ENCODE peak calls at places on chromosomes 11 and 22, in six cellular contexts. L is AG09319; I is H9; V is stimulated activated CD8-positive, alpha-beta memory T cell treated with anti-CD3 and anti-CD28 coated beads, Interleukin-15, amount 100 ng/mL, for 24 hours; D is EH; K is upper lobe of right lung. A is an unnamed sample.

GRCh38 chr11:8604078-8604723 is 10.2 kb upstream of the STK33 start:
- DNase-seq in I (peak), K (peak), V (peak), L (peak), D (peak), A (peak)

GRCh38 chr11:69480547-69481392 is 693 bp upstream of the LINC01488 start:
- DNase-seq in K (peak), I (no peak), V (no peak), L (no peak), D (peak), A (no peak)

GRCh38 chr11:27216268-27217149 is 146.5 kb downstream of the CCDC34 start:
- DNase-seq in K (peak), D (peak), V (no peak), I (no peak), L (no peak), A (no peak)

GRCh38 chr11:60772666-60773065 is 12.5 kb upstream of the MS4A10 start:
- DNase-seq in D (no peak), L (no peak), K (peak), V (no peak), I (no peak), A (no peak)

GRCh38 chr11:11279956-11280689 is 72.9 kb downstream of the CSNK2A3 start:
- DNase-seq in I (peak), K (no peak), V (no peak), L (no peak), D (no peak), A (no peak)

GRCh38 chr11:134751825-134752224 is 339.8 kb upstream of the B3GAT1 start:
- DNase-seq in V (no peak), K (no peak), D (no peak), L (no peak), I (no peak), A (no peak)

GRCh38 chr22:40404251-40405177 is 34.1 kb downstream of the SGSM3 start:
- DNase-seq in L (no peak), D (no peak), I (no peak), V (no peak), K (no peak), A (no peak)

GRCh38 chr22:48319321-48320047 is 1508.2 kb downstream of the BRD1 start:
- DNase-seq in D (no peak), I (no peak), L (no peak), V (no peak), K (peak), A (no peak)

GRCh38 chr11:22711212-22711770 is 44.9 kb downstream of the GAS2 start:
- DNase-seq in V (no peak), L (no peak), I (no peak), K (peak), D (no peak), A (no peak)

GRCh38 chr11:123587044-123587443 is 67.4 kb downstream of the SCN3B start:
- DNase-seq in K (no peak), I (no peak), V (no peak), D (peak), L (no peak), A (no peak)

GRCh38 chr22:45910928-45911467 is 66.0 kb downstream of the WNT7B start:
- DNase-seq in I (no peak), K (no peak), D (no peak), V (no peak), L (no peak), A (no peak)

GRCh38 chr11:110169738-110170137 is 76.5 kb downstream of the ZC3H12C start:
- DNase-seq in I (no peak), L (no peak), K (no peak), D (no peak), V (no peak), A (no peak)

A was measured in COLO829.